ENCODE peak calls at places on chromosomes 12 and 14, in five cellular contexts. T is GM12892, S is stomach, E is body of pancreas, F is lower leg skin. Y is an unnamed sample.

GRCh38 chr12:74539261-74539660 is 1.6 kb downstream of the ATXN7L3B start:
- DNase-seq in T (no peak), S (no peak), E (no peak), F (no peak), Y (no peak)

GRCh38 chr14:96357216-96357615 is 5.9 kb downstream of the ATG2B start:
- DNase-seq in T (no peak), S (no peak), E (no peak), F (no peak), Y (no peak)

GRCh38 chr12:112450725-112451124 is 32.0 kb downstream of the PTPN11 start:
- DNase-seq in T (no peak), S (no peak), E (no peak), F (no peak), Y (no peak)

GRCh38 chr12:870378-870777 is 79.1 kb downstream of the RAD52 start:
- DNase-seq in T (no peak), S (no peak), E (no peak), F (no peak), Y (no peak)

GRCh38 chr12:6635375-6635855 is 344 bp downstream of the LPAR5 start:
- DNase-seq in T (no peak), S (no peak), E (no peak), F (no peak), Y (no peak)

GRCh38 chr14:106578479-106578878 is 1052.1 kb downstream of the TMEM121 start:
- DNase-seq in T (no peak), S (no peak), E (no peak), F (no peak), Y (no peak)

GRCh38 chr14:31843361-31844091 is 233.6 kb upstream of the ARHGAP5 start:
- DNase-seq in T (no peak), S (no peak), E (no peak), F (no peak), Y (no peak)

GRCh38 chr12:127555071-127555470 is 711.9 kb upstream of the TMEM132C start:
- DNase-seq in T (no peak), S (no peak), E (no peak), F (no peak), Y (no peak)

GRCh38 chr12:68958337-68958736 is 25.4 kb upstream of the CPM start:
- DNase-seq in T (peak), S (no peak), E (no peak), F (no peak), Y (no peak)

GRCh38 chr12:9331218-9331626 is 123.0 kb upstream of the PZP start:
- DNase-seq in T (peak), S (peak), E (peak), F (no peak), Y (peak)

GRCh38 chr14:59189281-59189821 is 884 bp downstream of the DAAM1 start:
- DNase-seq in T (no peak), S (no peak), E (peak), F (peak), Y (no peak)

GRCh38 chr12:93137656-93138612 is 208.8 kb upstream of the EEA1 start:
- DNase-seq in T (no peak), S (no peak), E (peak), F (no peak), Y (peak)

DNA sequence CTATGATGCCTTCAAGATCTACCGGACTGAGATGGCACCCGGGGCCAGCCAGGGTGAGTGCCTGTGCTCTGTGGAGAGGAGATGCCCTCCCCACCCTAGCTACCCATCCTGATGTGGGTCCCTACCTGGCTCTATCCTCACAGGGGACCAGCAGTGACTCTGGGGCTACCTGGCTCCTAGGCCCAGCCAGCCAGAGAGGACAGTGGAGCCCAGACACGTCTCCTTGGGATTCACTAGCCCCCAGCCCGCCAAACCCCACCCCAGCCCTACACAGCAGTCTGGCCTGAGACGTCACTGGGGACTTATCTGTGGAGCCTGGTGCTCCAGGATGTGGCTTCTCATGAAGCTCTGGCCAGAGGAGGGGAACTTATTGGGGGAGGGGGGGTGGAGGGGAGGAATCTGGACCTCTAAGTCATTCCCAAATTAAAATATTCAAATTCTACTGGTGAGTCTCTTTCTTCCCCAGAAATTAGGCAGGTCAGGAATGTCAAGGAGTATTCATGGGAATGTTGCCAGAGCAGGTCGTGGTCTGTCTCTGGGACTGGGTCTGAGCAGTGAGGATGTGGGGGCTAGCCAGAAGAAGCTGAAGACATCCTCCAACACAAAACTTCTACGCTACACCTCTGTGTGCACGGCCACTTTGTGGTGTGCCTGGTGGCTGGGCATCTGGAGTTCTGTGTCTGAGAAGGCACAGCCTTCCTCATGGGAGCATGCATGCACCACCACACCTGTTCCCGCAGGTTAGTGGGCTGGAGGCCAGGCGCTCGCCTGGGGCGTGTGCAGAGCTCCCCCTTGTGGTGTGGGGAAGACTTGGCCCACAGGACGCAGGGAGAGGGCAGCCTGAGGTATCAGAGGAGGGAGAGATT is 2.7 kb downstream of the CMTM5 start:
- DNase-seq in T (peak), S (peak), E (peak), F (peak), Y (peak)
- TF ChIP-seq POLR2A in T (no peak), S (no peak), E (no peak), F (no peak), Y (no peak)

GRCh38 chr14:64225156-64225757 is 68.9 kb downstream of the ESR2 start:
- DNase-seq in T (no peak), S (no peak), E (peak), F (no peak), Y (no peak)

GRCh38 chr14:64218344-64219240 is 75.6 kb downstream of the ESR2 start:
- DNase-seq in T (no peak), S (peak), E (peak), F (no peak), Y (no peak)

GRCh38 chr14:64220466-64220865 is 73.7 kb downstream of the ESR2 start:
- DNase-seq in T (no peak), S (no peak), E (peak), F (no peak), Y (no peak)

GRCh38 chr14:64220056-64220455 is 74.1 kb downstream of the ESR2 start:
- DNase-seq in T (no peak), S (no peak), E (no peak), F (no peak), Y (no peak)

DNA sequence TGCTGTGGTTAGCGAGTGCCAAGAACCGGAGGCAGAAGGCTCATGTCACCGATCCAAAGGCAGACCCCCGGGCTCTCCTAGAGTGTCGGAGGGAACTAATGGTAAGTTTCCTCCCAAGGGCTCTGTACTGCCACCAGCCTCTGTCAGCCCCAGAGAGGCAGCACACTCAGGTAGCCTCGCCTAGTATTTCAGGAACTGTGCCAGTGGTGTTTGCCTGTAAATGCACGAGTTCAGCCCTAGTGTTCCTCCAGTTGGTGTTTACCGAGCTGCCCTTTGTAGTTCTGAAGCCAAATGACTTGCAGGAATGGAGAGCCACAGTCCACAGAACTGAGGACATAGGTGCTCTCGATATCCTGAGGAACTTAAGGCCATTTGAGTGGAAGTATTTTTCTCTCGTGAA is 72.6 kb downstream of the ESR2 start:
- DNase-seq in T (no peak), S (peak), E (peak), F (no peak), Y (no peak)
- TF ChIP-seq POLR2A in T (no peak), S (no peak), E (no peak), F (no peak), Y (no peak)

GRCh38 chr12:121800694-121801600 is 2.9 kb upstream of the SETD1B start:
- DNase-seq in T (no peak), S (peak), E (peak), F (peak), Y (peak)

GRCh38 chr12:121799175-121799841 is 4.5 kb upstream of the SETD1B start:
- DNase-seq in T (peak), S (peak), E (peak), F (peak), Y (peak)

GRCh38 chr12:121798807-121799174 is 5.0 kb upstream of the SETD1B start:
- DNase-seq in T (no peak), S (no peak), E (no peak), F (peak), Y (no peak)

GRCh38 chr12:121801601-121802484 is 2.0 kb upstream of the SETD1B start:
- DNase-seq in T (no peak), S (no peak), E (no peak), F (no peak), Y (no peak)

DNA sequence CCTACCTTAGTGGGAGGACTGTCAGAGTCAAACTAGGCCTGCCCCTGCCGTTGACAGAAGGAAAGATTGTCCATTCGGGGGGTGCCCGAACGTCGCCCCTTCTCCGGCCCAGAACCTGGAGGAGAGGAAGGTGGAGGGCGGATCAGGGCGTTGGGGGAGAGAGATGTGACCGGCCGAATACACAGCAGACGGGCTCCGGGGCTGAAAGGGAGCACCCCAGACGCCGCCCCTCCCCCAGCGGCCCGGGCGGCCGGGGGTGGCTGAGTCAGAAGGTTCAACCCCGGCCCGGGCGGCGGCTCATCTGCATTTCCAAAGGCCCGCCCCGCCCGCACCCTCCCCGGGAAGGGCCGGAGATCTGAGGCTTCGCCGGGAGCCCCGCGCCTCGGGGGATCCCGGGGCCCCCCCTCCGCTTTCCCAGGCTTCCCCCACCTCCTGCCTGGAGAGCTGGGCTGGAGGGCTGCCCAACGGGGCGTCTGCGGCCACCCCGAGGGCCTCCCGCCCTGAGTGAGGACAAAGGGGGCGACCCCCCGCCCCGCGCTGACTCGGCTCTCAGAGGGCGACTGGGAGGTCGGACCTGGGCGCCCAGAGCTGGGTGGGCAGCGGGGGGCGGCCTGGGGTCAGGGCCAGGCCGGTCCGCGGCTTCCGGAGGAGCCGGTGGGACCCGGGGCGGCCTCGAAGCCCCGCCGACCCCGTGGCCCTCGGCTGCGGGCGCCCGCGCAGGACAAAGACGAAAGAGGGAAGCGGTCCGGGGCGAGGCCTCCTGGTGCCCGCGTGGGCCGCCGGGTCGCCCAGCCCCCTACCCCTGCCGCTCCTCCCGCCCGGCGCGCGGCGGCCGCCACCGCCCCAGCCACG is 3.7 kb upstream of the SETD1B start:
- DNase-seq in T (peak), S (peak), E (peak), F (peak), Y (peak)
- TF ChIP-seq POLR2A in T (peak), S (no peak), E (peak), F (peak), Y (no peak)

GRCh38 chr12:103442187-103442564 is 53.6 kb downstream of the C12orf42 start:
- DNase-seq in T (no peak), S (no peak), E (no peak), F (no peak), Y (no peak)

GRCh38 chr12:103444983-103445382 is 50.8 kb downstream of the C12orf42 start:
- DNase-seq in T (no peak), S (no peak), E (no peak), F (no peak), Y (no peak)

GRCh38 chr12:103442822-103443221 is 52.9 kb downstream of the C12orf42 start:
- DNase-seq in T (no peak), S (no peak), E (no peak), F (no peak), Y (no peak)

DNA sequence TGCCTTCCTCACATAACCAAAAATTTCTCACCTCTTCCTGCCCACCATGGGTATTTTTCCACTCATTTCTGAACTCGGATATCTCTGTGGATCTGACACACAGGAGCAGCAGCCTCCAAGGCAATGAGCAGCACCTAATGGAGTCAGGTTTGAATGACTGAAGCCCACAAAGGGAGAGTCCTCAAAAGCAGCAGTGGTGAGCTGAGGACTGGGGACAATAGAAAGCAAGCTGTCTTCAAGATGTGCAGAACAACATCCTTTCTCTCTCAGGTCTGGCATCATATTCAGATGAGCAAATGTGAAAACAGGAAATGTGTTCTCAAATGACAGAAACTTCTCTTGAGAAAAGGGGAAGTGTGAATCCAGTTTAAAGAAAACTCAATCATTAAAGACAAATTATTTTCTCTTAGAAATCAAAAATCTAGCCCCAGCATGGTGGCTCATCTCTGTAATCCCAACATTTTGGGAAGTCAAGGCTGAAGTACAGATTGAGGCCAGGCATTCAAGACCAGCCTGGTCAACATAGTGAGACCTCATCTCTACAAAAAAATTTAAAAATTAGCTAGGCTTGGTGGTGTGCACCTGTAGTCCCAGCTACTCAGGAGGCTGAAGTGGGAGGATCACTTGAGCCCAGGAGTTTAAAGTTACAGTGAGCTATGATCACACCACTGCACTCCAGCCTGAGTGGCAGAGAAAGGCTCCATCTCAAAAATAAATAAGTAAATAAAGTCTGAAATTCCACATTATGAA is 54.2 kb downstream of the C12orf42 start:
- DNase-seq in T (peak), S (no peak), E (no peak), F (no peak), Y (no peak)
- TF ChIP-seq POLR2A in T (peak), S (no peak), E (no peak), F (no peak), Y (no peak)

DNA sequence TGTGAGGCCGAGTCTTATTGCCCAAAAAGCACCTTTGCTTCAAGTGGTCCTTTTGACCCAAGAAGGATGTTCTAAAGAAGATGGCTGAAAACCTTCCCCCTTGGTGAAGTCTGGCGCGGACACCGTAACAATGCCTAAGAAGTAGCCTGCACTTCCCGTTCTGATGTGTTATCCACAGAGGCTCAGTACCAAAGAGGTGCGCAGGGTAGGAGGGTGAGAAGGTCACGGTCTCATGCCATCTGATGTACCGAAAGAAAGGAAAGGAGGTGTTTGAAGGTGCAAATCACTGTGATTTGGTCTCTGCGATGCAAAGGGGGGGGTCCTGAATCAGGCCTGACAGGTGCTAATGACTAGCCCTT is 9.9 kb downstream of the PEBP1 start:
- DNase-seq in T (no peak), S (no peak), E (no peak), F (no peak), Y (no peak)
- TF ChIP-seq POLR2A in T (no peak), S (no peak), E (no peak), F (no peak), Y (no peak)

GRCh38 chr14:91835920-91836843 is 31.2 kb downstream of the TC2N start:
- DNase-seq in T (peak), S (peak), E (peak), F (peak), Y (no peak)
- TF ChIP-seq POLR2A in T (no peak), S (no peak), E (peak), F (no peak), Y (no peak)

GRCh38 chr12:53485955-53486729 is 13.1 kb downstream of the MAP3K12 start:
- DNase-seq in T (no peak), S (no peak), E (no peak), F (peak), Y (no peak)
- TF ChIP-seq POLR2A in T (peak), S (no peak), E (no peak), F (no peak), Y (no peak)

GRCh38 chr12:56448860-56449621 is at the start of gene TIMELESS:
- DNase-seq in T (peak), S (peak), E (peak), F (peak), Y (peak)
- TF ChIP-seq POLR2A in T (peak), S (no peak), E (peak), F (no peak), Y (peak)

GRCh38 chr12:82176016-82176415 is 182.2 kb downstream of the CCDC59 start:
- DNase-seq in T (no peak), S (no peak), E (no peak), F (no peak), Y (no peak)

GRCh38 chr12:82174383-82174782 is 183.8 kb downstream of the CCDC59 start:
- DNase-seq in T (no peak), S (no peak), E (no peak), F (no peak), Y (no peak)

GRCh38 chr12:82182601-82183000 is 175.6 kb downstream of the CCDC59 start:
- DNase-seq in T (no peak), S (no peak), E (no peak), F (no peak), Y (peak)

GRCh38 chr12:82174936-82175335 is 183.3 kb downstream of the CCDC59 start:
- DNase-seq in T (no peak), S (no peak), E (peak), F (no peak), Y (no peak)

DNA sequence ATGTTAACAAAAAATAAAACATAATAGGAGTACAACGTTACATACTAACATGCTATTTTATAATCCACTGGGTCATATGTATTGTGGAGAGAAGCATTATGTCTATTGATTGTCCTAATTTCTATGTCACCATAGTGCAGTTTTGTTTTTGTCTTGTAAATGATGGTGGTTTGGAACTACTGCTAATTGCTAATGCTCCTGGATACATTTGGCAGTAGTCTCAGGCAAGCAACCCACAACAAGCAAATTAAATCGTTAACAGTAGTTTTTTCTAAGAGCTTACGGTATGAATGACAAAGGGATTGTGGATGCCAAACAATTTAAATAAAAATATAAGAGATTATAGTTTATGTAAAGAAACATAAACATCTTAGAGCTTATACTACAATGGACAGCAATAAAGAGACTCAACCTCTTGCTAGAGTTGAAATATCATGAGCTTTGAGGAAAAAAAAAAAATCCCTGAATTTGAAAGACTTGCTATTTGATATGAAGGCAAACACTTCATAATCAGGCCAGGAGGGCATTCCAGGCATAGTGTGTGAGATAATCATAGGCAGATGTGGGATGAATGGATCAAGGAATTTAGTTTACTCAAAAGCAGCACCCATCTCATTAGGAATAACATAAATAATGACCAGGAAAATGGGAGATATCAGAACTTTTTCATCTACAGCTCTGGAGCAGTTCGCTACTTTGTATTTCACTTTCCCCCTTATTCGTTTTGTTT is 181.3 kb downstream of the CCDC59 start:
- DNase-seq in T (no peak), S (no peak), E (no peak), F (no peak), Y (no peak)
- TF ChIP-seq POLR2A in T (no peak), S (no peak), E (no peak), F (no peak), Y (no peak)

GRCh38 chr12:49662998-49663843 is 39.9 kb downstream of the PRPF40B start:
- DNase-seq in T (peak), S (no peak), E (peak), F (no peak), Y (peak)
- TF ChIP-seq POLR2A in T (peak), S (no peak), E (no peak), F (no peak), Y (peak)